ENCODE peak calls at places on chromosomes 13 and 19, in nine cellular contexts. K, Q, I, T, Z, J, E, F and U are unnamed samples.

GRCh38 chr13:46165485-46166220 is 16.3 kb downstream of the LCP1 start:
- DNase-seq in K (no peak), F (no peak), T (no peak), Q (no peak), E (no peak), I (no peak), Z (no peak), J (no peak), U (no peak)

GRCh38 chr19:46977548-46977947 is 42.1 kb upstream of the NPAS1 start:
- DNase-seq in Z (no peak), I (no peak), E (no peak), F (no peak), J (no peak), T (no peak), Q (peak), K (no peak), U (no peak)

GRCh38 chr19:37893845-37894575 is 12.4 kb downstream of the WDR87 start:
- DNase-seq in J (no peak), E (no peak), T (no peak), F (no peak), I (no peak), Q (no peak), K (no peak), Z (no peak), U (no peak)

GRCh38 chr19:32977269-32977668 is 5.2 kb downstream of the FAAP24 start:
- DNase-seq in J (no peak), Q (no peak), K (no peak), Z (no peak), I (no peak), E (no peak), T (no peak), F (no peak), U (no peak)

GRCh38 chr13:51534075-51534817 is 50.0 kb upstream of the WDFY2 start:
- DNase-seq in I (peak), Q (no peak), J (no peak), K (no peak), E (peak), F (no peak), Z (no peak), T (peak), U (no peak)

GRCh38 chr19:51367565-51368365 is 1.0 kb downstream of the CLDND2 start:
- DNase-seq in Q (peak), F (peak), K (no peak), T (peak), E (peak), Z (peak), J (peak), I (peak), U (peak)

GRCh38 chr19:19262190-19263057 is 10.7 kb downstream of the TM6SF2 start:
- DNase-seq in J (no peak), Q (no peak), I (no peak), T (no peak), Z (no peak), F (no peak), E (no peak), K (no peak), U (no peak)

GRCh38 chr19:28468701-28469459 is 744.1 kb downstream of the UQCRFS1 start:
- DNase-seq in F (no peak), E (no peak), I (no peak), J (no peak), Q (peak), Z (no peak), K (no peak), T (peak), U (no peak)

GRCh38 chr13:66795636-66796035 is 434.5 kb downstream of the PCDH9 start:
- DNase-seq in J (no peak), K (no peak), T (no peak), Z (no peak), E (no peak), I (no peak), Q (no peak), F (no peak), U (no peak)

GRCh38 chr13:94020833-94021232 is 458.6 kb downstream of the DCT start:
- DNase-seq in I (no peak), Q (no peak), E (no peak), J (no peak), T (no peak), K (no peak), Z (no peak), F (no peak), U (no peak)

GRCh38 chr19:44808463-44809371 is at the start of gene BCAM:
- DNase-seq in F (no peak), I (no peak), T (no peak), K (no peak), Z (peak), J (peak), Q (peak), E (no peak), U (no peak)

GRCh38 chr19:35249848-35250711 is 1.3 kb downstream of the LSR start:
- DNase-seq in F (no peak), K (no peak), J (peak), I (no peak), T (no peak), E (no peak), Z (no peak), Q (no peak), U (no peak)

GRCh38 chr19:2166741-2167738 is 3.3 kb downstream of the DOT1L start:
- DNase-seq in I (peak), J (no peak), E (no peak), Q (peak), Z (no peak), K (no peak), F (peak), T (no peak), U (no peak)

GRCh38 chr13:48979892-48980291 is 4.2 kb downstream of the FNDC3A start:
- DNase-seq in J (no peak), Z (no peak), Q (no peak), T (no peak), E (no peak), F (no peak), I (no peak), K (no peak), U (no peak)